ENCODE peak calls at places on chromosome 14, in four cellular contexts. G is HCT116, L is HepG2, Y is K562. Q is an unnamed sample. For H3K4me1, the result is how much of the 10 kb centered on the place peaks cover.

GRCh38 chr14:39350866-39351265 is 81.4 kb downstream of the FBXO33 start:
- DNase-seq in Y (no peak), L (no peak), G (no peak), Q (no peak)

GRCh38 chr14:61653507-61653906 is 41.8 kb upstream of the HIF1A start:
- DNase-seq in G (no peak), L (no peak), Y (no peak), Q (no peak)

GRCh38 chr14:24206260-24207103 is 986 bp downstream of the TSSK4 start:
- DNase-seq in Y (no peak), L (no peak), G (no peak), Q (no peak)

GRCh38 chr14:23631702-23632460 is 4.3 kb upstream of the DHRS2 start:
- DNase-seq in Y (peak), L (peak), G (peak), Q (peak)

GRCh38 chr14:31201111-31201510 is 6.5 kb downstream of the HECTD1 start:
- DNase-seq in L (no peak), Y (no peak), G (no peak), Q (no peak)

GRCh38 chr14:95609398-95609990 is 74.6 kb downstream of the GLRX5 start:
- DNase-seq in G (peak), L (peak), Y (peak), Q (no peak)

GRCh38 chr14:74921053-74921620 is 1.9 kb downstream of the RPS6KL1 start:
- DNase-seq in G (no peak), Y (no peak), L (no peak), Q (no peak)

GRCh38 chr14:90703841-90704240 is 112.4 kb downstream of the TTC7B start:
- DNase-seq in L (no peak), G (no peak), Y (no peak), Q (no peak)

GRCh38 chr14:89926709-89927108 is 27.8 kb downstream of the EFCAB11 start:
- DNase-seq in G (no peak), Y (no peak), L (peak), Q (no peak)

GRCh38 chr14:55586411-55586810 is 6.4 kb downstream of the KTN1 start:
- DNase-seq in G (no peak), Y (no peak), L (no peak), Q (no peak)

GRCh38 chr14:105331575-105332351 is 17.2 kb downstream of the PACS2 start:
- DNase-seq in Y (no peak), G (no peak), L (no peak), Q (no peak)

GRCh38 chr14:93930296-93930988 is 3.3 kb downstream of the FAM181A start:
- DNase-seq in L (no peak), G (no peak), Y (no peak), Q (no peak)

GRCh38 chr14:87896393-87897380 is 96.3 kb downstream of the GALC start:
- DNase-seq in Y (peak), L (peak), G (peak), Q (peak)

GRCh38 chr14:20679907-20680306 is 4.5 kb upstream of the RNASE4 start:
- DNase-seq in L (peak), Y (peak), G (no peak), Q (peak)

GRCh38 chr14:35114036-35114435 is 7.8 kb downstream of the PPP2R3C start:
- DNase-seq in Y (no peak), G (no peak), L (no peak), Q (no peak)

GRCh38 chr14:104800600-104801283 is at the start of gene ZBTB42:
- DNase-seq in L (peak), Y (no peak), G (no peak), Q (no peak)

GRCh38 chr14:59046746-59047145 is 141.7 kb upstream of the DAAM1 start:
- DNase-seq in L (no peak), G (no peak), Y (no peak), Q (no peak)

GRCh38 chr14:73047808-73048207 is 10.5 kb upstream of the RBM25 start:
- DNase-seq in Y (no peak), L (no peak), G (no peak), Q (no peak)

GRCh38 chr14:73055251-73055650 is 3.1 kb upstream of the RBM25 start:
- DNase-seq in Y (no peak), G (no peak), L (no peak), Q (no peak)

DNA sequence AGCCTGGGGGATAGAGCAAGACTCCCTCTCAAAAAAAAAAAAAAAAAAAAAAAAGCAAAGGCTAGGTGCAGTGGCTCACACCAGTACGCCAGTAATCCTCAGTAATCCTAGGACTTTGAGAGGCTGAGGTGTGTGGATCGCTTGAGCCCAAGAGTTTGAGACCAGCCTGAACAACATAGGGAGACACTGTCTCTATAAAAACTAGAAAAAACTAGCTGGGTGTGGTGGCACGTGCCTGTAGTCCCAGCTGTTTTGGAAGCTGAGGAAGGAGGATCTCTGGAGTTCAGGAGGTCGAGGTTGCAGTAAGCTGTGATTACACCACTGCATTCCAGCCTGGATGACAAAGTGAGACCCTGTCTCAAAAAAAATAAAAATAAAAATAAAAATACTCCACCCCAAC is 8.9 kb upstream of the RBM25 start:
- DNase-seq in Y (no peak), L (peak), G (no peak), Q (no peak)
- TF ChIP-seq TCF7L2 in Y (no peak), L (no peak), G (no peak), Q (no peak)

DNA sequence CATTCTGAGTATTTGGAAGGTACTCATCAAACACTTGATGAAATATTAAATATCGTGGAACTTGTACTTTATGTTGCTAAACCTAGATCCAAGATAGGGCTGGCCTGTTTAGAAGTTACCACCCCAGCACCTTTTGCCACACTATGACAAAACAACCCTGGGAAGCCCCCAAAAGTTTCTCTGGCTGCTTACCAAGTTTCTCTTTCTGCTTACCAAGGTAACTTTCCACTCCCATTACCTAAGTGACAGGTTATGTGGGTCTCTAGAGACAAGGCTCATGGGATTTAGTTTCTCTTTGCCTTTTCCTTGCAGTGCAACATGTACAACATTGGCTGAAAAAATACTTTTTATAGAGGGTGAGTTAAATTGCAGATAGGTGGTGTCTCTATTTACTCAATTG is 28.9 kb upstream of the PPM1A start:
- DNase-seq in L (no peak), G (no peak), Y (no peak), Q (no peak)
- H3K4me1 ChIP-seq in L (under half), G (under half), Y (under half), Q (under half)

DNA sequence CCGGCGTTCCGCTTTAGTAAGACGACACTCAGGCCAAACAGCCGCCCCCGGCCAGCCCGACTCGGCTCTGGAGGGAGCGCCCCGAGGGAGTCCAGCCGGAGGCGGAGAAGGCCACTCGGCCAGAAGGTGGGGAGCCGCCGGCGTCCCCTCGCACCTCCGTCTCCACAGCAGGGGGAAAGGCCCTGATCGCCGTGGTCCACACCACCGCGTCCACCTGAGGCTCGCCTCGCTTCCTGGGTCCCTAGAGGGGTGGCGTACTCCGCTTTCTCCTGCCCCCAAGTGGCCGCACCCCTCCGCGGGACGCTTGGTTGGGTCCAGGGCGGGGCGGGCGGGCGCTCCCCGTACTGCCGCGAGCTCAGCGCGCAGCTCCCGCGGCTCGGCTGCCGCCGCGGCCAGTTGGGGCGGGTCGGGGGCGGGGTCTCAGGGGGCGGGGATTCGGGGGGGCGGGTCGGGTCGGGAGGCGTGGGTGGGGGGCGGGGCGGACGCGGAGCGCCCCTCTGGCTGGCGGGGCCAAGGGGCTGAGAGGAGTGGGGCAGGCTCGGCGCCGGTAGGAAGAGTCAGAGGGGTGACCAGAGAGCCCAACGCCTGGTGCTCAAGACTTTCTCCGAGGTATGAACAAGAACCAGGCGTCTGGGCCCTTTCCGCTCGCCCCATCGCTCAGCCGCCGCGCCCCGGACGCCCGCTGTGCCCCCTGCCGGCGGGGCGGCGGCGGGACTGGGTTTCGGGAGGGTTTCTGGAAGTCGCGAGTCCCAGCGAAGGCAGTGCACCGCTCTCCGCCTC is at the start of gene FRMD6:
- DNase-seq in Y (peak), G (peak), L (peak), Q (no peak)
- TF ChIP-seq REST in Y (no peak), G (no peak), L (peak), Q (no peak)

GRCh38 chr14:64831419-64831818 is 48.3 kb downstream of the SPTB start:
- DNase-seq in L (no peak), Y (no peak), G (no peak), Q (no peak)

GRCh38 chr14:64834965-64835364 is 44.7 kb downstream of the SPTB start:
- DNase-seq in L (no peak), G (no peak), Y (no peak), Q (no peak)

GRCh38 chr14:64828096-64828495 is 51.6 kb downstream of the SPTB start:
- DNase-seq in Y (no peak), L (no peak), G (no peak), Q (no peak)

GRCh38 chr14:64826845-64827244 is 52.9 kb downstream of the SPTB start:
- DNase-seq in G (no peak), L (no peak), Y (no peak), Q (no peak)

GRCh38 chr14:64830961-64831360 is 48.7 kb downstream of the SPTB start:
- DNase-seq in G (no peak), Y (no peak), L (no peak), Q (no peak)
- TF ChIP-seq TCF7L2 in G (no peak), Y (no peak), L (no peak), Q (no peak)

GRCh38 chr14:22472935-22473854 is 115.8 kb downstream of the DAD1 start:
- DNase-seq in L (peak), G (peak), Y (peak), Q (no peak)
- H3K4me1 ChIP-seq in L (under half), G (under half), Y (under half), Q (under half)